ENCODE peak calls at places on chromosome 10, in four cellular contexts. W is HepG2, J is GM12878, C is K562. Z is an unnamed sample.

GRCh38 chr10:95788830-95789229 is 32.9 kb downstream of the ENTPD1 start:
- DNase-seq in W (no peak), J (no peak), C (no peak), Z (no peak)

GRCh38 chr10:37246637-37247036 is 121.2 kb downstream of the ANKRD30A start:
- DNase-seq in W (no peak), J (no peak), C (no peak), Z (no peak)

GRCh38 chr10:1043532-1043995 is 5.4 kb downstream of the IDI1 start:
- DNase-seq in W (no peak), J (peak; percentile 72), C (no peak), Z (no peak)

GRCh38 chr10:17512341-17513001 is 58.1 kb upstream of the ST8SIA6 start:
- DNase-seq in W (no peak), J (no peak), C (peak; percentile 19), Z (no peak)

GRCh38 chr10:122490786-122491680 is 29.7 kb downstream of the HTRA1 start:
- DNase-seq in W (no peak), J (no peak), C (no peak), Z (no peak)

GRCh38 chr10:114042895-114043531 is 653 bp upstream of the ADRB1 start:
- DNase-seq in W (no peak), J (no peak), C (no peak), Z (peak; percentile 70)

GRCh38 chr10:55091691-55092328 is 290.8 kb upstream of the PCDH15 start:
- DNase-seq in W (no peak), J (no peak), C (peak; percentile 17), Z (no peak)

GRCh38 chr10:35336921-35337741 is 822 bp downstream of the CCNY start:
- DNase-seq in W (peak; percentile 16), J (no peak), C (peak; percentile 64), Z (peak; percentile 73)

GRCh38 chr10:17847586-17848296 is 38.6 kb downstream of the MRC1 start:
- DNase-seq in W (no peak), J (no peak), C (peak; percentile 10), Z (no peak)

GRCh38 chr10:8379906-8380832 is 325.7 kb downstream of the GATA3 start:
- DNase-seq in W (no peak), J (no peak), C (no peak), Z (no peak)

GRCh38 chr10:93591065-93591808 is 9.8 kb downstream of the RBP4 start:
- DNase-seq in W (no peak), J (no peak), C (no peak), Z (no peak)

GRCh38 chr10:10803273-10803672 is 214.4 kb upstream of the CELF2 start:
- DNase-seq in W (no peak), J (no peak), C (no peak), Z (no peak)

GRCh38 chr10:33291053-33291592 is 43.3 kb downstream of the NRP1 start:
- DNase-seq in W (peak; percentile 43), J (no peak), C (no peak), Z (no peak)

GRCh38 chr10:112792487-112793196 is 157.4 kb upstream of the TCF7L2 start:
- DNase-seq in W (no peak), J (no peak), C (no peak), Z (peak; percentile 43)

GRCh38 chr10:31742255-31742654 is 186.4 kb downstream of the ARHGAP12 start:
- DNase-seq in W (no peak), J (no peak), C (no peak), Z (no peak)

GRCh38 chr10:124152781-124153600 is 59.6 kb upstream of the CHST15 start:
- DNase-seq in W (peak; percentile 54), J (peak; percentile 65), C (peak; percentile 1), Z (peak; percentile 41)

GRCh38 chr10:19815478-19816419 is 483 bp upstream of the PLXDC2 start:
- DNase-seq in W (no peak), J (no peak), C (peak; percentile 8), Z (peak; percentile 57)

GRCh38 chr10:36254191-36254590 is 612.1 kb upstream of the FZD8 start:
- DNase-seq in W (no peak), J (no peak), C (no peak), Z (no peak)

GRCh38 chr10:77608281-77608680 is 29.3 kb downstream of the KCNMA1 start:
- DNase-seq in W (no peak), J (no peak), C (no peak), Z (no peak)

GRCh38 chr10:118523775-118524174 is 71.7 kb downstream of the PRLHR start:
- DNase-seq in W (no peak), J (no peak), C (no peak), Z (no peak)

GRCh38 chr10:125692932-125693847 is 10.2 kb upstream of the TEX36 start:
- DNase-seq in W (no peak), J (no peak), C (no peak), Z (no peak)

GRCh38 chr10:3805791-3806381 is 20.9 kb upstream of the KLF6 start:
- DNase-seq in W (no peak), J (no peak), C (peak; percentile 79), Z (no peak)

GRCh38 chr10:68137174-68137573 is 27.9 kb downstream of the MYPN start:
- DNase-seq in W (no peak), J (no peak), C (no peak), Z (no peak)

GRCh38 chr10:76324283-76324682 is 892.9 kb downstream of the LRMDA start:
- DNase-seq in W (no peak), J (no peak), C (no peak), Z (no peak)

GRCh38 chr10:78768041-78768569 is 300.7 kb upstream of the ZMIZ1 start:
- DNase-seq in W (no peak), J (no peak), C (no peak), Z (no peak)

GRCh38 chr10:13404791-13405190 is 56.7 kb upstream of the SEPHS1 start:
- DNase-seq in W (no peak), J (no peak), C (no peak), Z (no peak)

GRCh38 chr10:35746004-35746403 is 103.9 kb upstream of the FZD8 start:
- DNase-seq in W (no peak), J (no peak), C (no peak), Z (no peak)

GRCh38 chr10:114265392-114266053 is 26.5 kb downstream of the VWA2 start:
- DNase-seq in W (no peak), J (no peak), C (no peak), Z (no peak)

GRCh38 chr10:1363466-1364121 is 307.4 kb downstream of the WDR37 start:
- DNase-seq in W (no peak), J (no peak), C (no peak), Z (no peak)

GRCh38 chr10:17744395-17744841 is 7.6 kb upstream of the TMEM236 start:
- DNase-seq in W (no peak), J (no peak), C (no peak), Z (no peak)

GRCh38 chr10:33897255-33897893 is 562.9 kb upstream of the NRP1 start:
- DNase-seq in W (no peak), J (no peak), C (no peak), Z (no peak)

GRCh38 chr10:121774404-121774803 is 153.4 kb downstream of the ATE1 start:
- DNase-seq in W (peak; percentile 25), J (no peak), C (no peak), Z (no peak)

GRCh38 chr10:104054430-104054829 is 31.2 kb downstream of the COL17A1 start:
- DNase-seq in W (no peak), J (no peak), C (no peak), Z (no peak)

GRCh38 chr10:3119796-3120459 is 52.6 kb downstream of the PFKP start:
- DNase-seq in W (no peak), J (no peak), C (no peak), Z (no peak)

GRCh38 chr10:44293842-44294241 is 91.1 kb downstream of the CXCL12 start:
- DNase-seq in W (peak; percentile 9), J (no peak), C (no peak), Z (no peak)
- TF ChIP-seq BRCA1 in W (no peak), J (no peak), C (no peak), Z (no peak)

GRCh38 chr10:43225787-43226153 is 41.1 kb downstream of the RASGEF1A start:
- DNase-seq in W (no peak), J (no peak), C (no peak), Z (peak; percentile 35)
- TF ChIP-seq EP300 in W (no peak), J (no peak), C (no peak), Z (no peak)

GRCh38 chr10:26361351-26361750 is 76.8 kb upstream of the APBB1IP start:
- DNase-seq in W (no peak), J (no peak), C (no peak), Z (no peak)

GRCh38 chr10:26361946-26362345 is 76.2 kb upstream of the APBB1IP start:
- DNase-seq in W (no peak), J (no peak), C (no peak), Z (no peak)

GRCh38 chr10:26367771-26368170 is 70.4 kb upstream of the APBB1IP start:
- DNase-seq in W (peak; percentile 19), J (no peak), C (peak; percentile 31), Z (no peak)

GRCh38 chr10:26368463-26368862 is 69.7 kb upstream of the APBB1IP start:
- DNase-seq in W (no peak), J (no peak), C (no peak), Z (no peak)

GRCh38 chr10:26365681-26366327 is 72.3 kb upstream of the APBB1IP start:
- DNase-seq in W (no peak), J (no peak), C (no peak), Z (no peak)
- TF ChIP-seq RAD21 in W (no peak), J (no peak), C (no peak), Z (no peak)

GRCh38 chr10:109866995-109867635 is 56.2 kb downstream of the XPNPEP1 start:
- DNase-seq in W (no peak), J (no peak), C (no peak), Z (no peak)

GRCh38 chr10:109862738-109863137 is 60.6 kb downstream of the XPNPEP1 start:
- DNase-seq in W (no peak), J (no peak), C (no peak), Z (no peak)

GRCh38 chr10:109863775-109864174 is 59.5 kb downstream of the XPNPEP1 start:
- DNase-seq in W (no peak), J (no peak), C (no peak), Z (no peak)

GRCh38 chr10:109871476-109871875 is 51.8 kb downstream of the XPNPEP1 start:
- DNase-seq in W (no peak), J (no peak), C (no peak), Z (no peak)

GRCh38 chr10:109866168-109866994 is 56.9 kb downstream of the XPNPEP1 start:
- DNase-seq in W (no peak), J (no peak), C (peak; percentile 30), Z (no peak)
- TF ChIP-seq BRCA1 in W (no peak), J (no peak), C (no peak), Z (no peak)

GRCh38 chr10:129486805-129487204 is 19.8 kb downstream of the MGMT start:
- DNase-seq in W (no peak), J (no peak), C (no peak), Z (no peak)
- TF ChIP-seq EP300 in W (no peak), J (no peak), C (no peak), Z (no peak)

GRCh38 chr10:43873717-43874116 is 225.0 kb upstream of the ZNF32 start:
- DNase-seq in W (no peak), J (no peak), C (no peak), Z (no peak)
- TF ChIP-seq RAD21 in W (no peak), J (no peak), C (no peak), Z (no peak)

Z was measured in H1.